ENCODE peak calls at places on chromosomes 7 and 10, in seven cellular contexts. B is mucosa of descending colon; R is natural killer cell; O is heart left ventricle; M is naive B cell; X is thoracic aorta; A is stimulated activated naive CD8-positive, alpha-beta T cell treated with anti-CD3 and anti-CD28 coated beads, Interleukin-15, Interleukin-2, amounts not matched to agents 100 U/mL and 50 U/mL, for 24 hours. L is an unnamed sample.

GRCh38 chr7:157568071-157568784 is 231.4 kb downstream of the DNAJB6 start:
- ATAC-seq in A (no peak), B (peak), R (peak), X (no peak), O (no peak), M (no peak), L (no peak)

GRCh38 chr10:103797857-103798256 is 57.5 kb downstream of the SH3PXD2A start:
- ATAC-seq in R (no peak), M (no peak), A (no peak), B (no peak), O (no peak), X (no peak), L (no peak)

GRCh38 chr7:41977165-41977651 is 259.8 kb downstream of the GLI3 start:
- ATAC-seq in M (no peak), O (peak), R (no peak), A (no peak), X (no peak), B (peak), L (no peak)

GRCh38 chr7:100162874-100163533 is 4.5 kb upstream of the TRAPPC14 start:
- ATAC-seq in X (no peak), A (no peak), R (no peak), M (no peak), B (peak), O (no peak), L (no peak)

GRCh38 chr7:10643545-10643944 is 330.1 kb upstream of the PHF14 start:
- ATAC-seq in O (no peak), R (peak), A (peak), B (no peak), M (no peak), X (no peak), L (no peak)

GRCh38 chr10:93222876-93223275 is 149.2 kb downstream of the CYP26A1 start:
- ATAC-seq in X (no peak), R (no peak), O (no peak), B (no peak), M (no peak), A (no peak), L (no peak)

GRCh38 chr10:131669838-131670237 is 231.0 kb upstream of the PPP2R2D start:
- ATAC-seq in M (no peak), O (no peak), X (no peak), A (no peak), B (no peak), R (no peak), L (no peak)

GRCh38 chr10:7026818-7027217 is 384.0 kb downstream of the SFMBT2 start:
- ATAC-seq in M (no peak), X (no peak), B (no peak), O (no peak), R (no peak), A (no peak), L (no peak)

GRCh38 chr7:98054585-98054984 is 52.1 kb upstream of the LMTK2 start:
- ATAC-seq in R (no peak), O (no peak), B (no peak), A (no peak), M (no peak), X (no peak), L (no peak)

GRCh38 chr10:62380002-62380401 is 5.8 kb downstream of the ZNF365 start:
- ATAC-seq in O (no peak), X (no peak), A (peak), R (no peak), B (no peak), M (no peak), L (no peak)

GRCh38 chr10:1061930-1062769 is 6.0 kb downstream of the WDR37 start:
- ATAC-seq in X (no peak), O (no peak), M (no peak), R (no peak), B (no peak), A (no peak), L (no peak)

GRCh38 chr10:93471110-93471651 is 11.0 kb downstream of the MYOF start:
- ATAC-seq in B (peak), A (peak), M (no peak), X (peak), O (no peak), R (no peak), L (no peak)

GRCh38 chr7:92594746-92595145 is 4.6 kb upstream of the FAM133B start:
- ATAC-seq in O (no peak), A (no peak), M (no peak), X (no peak), R (no peak), B (no peak), L (no peak)

GRCh38 chr7:158260567-158261361 is 326.9 kb downstream of the PTPRN2 start:
- ATAC-seq in X (no peak), R (no peak), B (no peak), O (no peak), M (no peak), A (no peak), L (no peak)

GRCh38 chr7:76126632-76127031 is 75.1 kb upstream of the SRRM3 start:
- ATAC-seq in M (no peak), A (no peak), X (no peak), B (no peak), R (no peak), O (no peak), L (no peak)

GRCh38 chr10:17854044-17854652 is 45.0 kb downstream of the MRC1 start:
- ATAC-seq in M (no peak), X (no peak), O (no peak), B (no peak), A (no peak), R (peak), L (no peak)

GRCh38 chr10:86356306-86356705 is 10.3 kb downstream of the GRID1 start:
- ATAC-seq in X (no peak), O (no peak), M (no peak), B (no peak), R (no peak), A (no peak), L (no peak)

GRCh38 chr10:47257396-47258120 is 42.4 kb upstream of the GDF10 start:
- ATAC-seq in B (peak), O (no peak), A (peak), R (peak), X (no peak), M (peak), L (peak)

GRCh38 chr10:27541728-27542285 is 37.7 kb downstream of the RAB18 start:
- ATAC-seq in X (no peak), M (no peak), O (no peak), B (no peak), R (peak), A (no peak), L (no peak)

GRCh38 chr10:119222966-119223386 is 15.6 kb downstream of the GRK5 start:
- ATAC-seq in A (no peak), O (peak), M (no peak), R (no peak), B (peak), X (no peak), L (no peak)

GRCh38 chr10:12839941-12840611 is 161.4 kb downstream of the CCDC3 start:
- ATAC-seq in M (no peak), R (no peak), A (no peak), O (peak), B (no peak), X (no peak), L (no peak)

GRCh38 chr10:126135177-126135576 is 238.8 kb downstream of the FANK1 start:
- ATAC-seq in O (no peak), A (no peak), B (no peak), X (no peak), R (no peak), M (no peak), L (no peak)

GRCh38 chr10:4909118-4909517 is 54.1 kb upstream of the AKR1C1 start:
- ATAC-seq in X (no peak), B (no peak), A (no peak), R (no peak), M (no peak), O (no peak), L (no peak)

GRCh38 chr10:48722153-48722861 is 37.6 kb downstream of the WDFY4 start:
- ATAC-seq in R (no peak), M (no peak), O (no peak), B (no peak), A (no peak), X (no peak), L (no peak)

GRCh38 chr7:29147821-29148220 is 1.5 kb upstream of the CPVL start:
- ATAC-seq in X (no peak), R (no peak), A (no peak), B (no peak), M (no peak), O (peak), L (no peak)

GRCh38 chr7:17062433-17063383 is 180.9 kb upstream of the AGR3 start:
- ATAC-seq in R (no peak), X (no peak), M (no peak), O (no peak), A (no peak), B (no peak), L (no peak)

GRCh38 chr7:89054364-89054763 is 258.8 kb upstream of the TEX47 start:
- ATAC-seq in X (no peak), B (no peak), O (no peak), R (no peak), M (no peak), A (no peak), L (no peak)

GRCh38 chr7:149355390-149356048 is 93.5 kb downstream of the ZNF783 start:
- ATAC-seq in R (no peak), A (peak), M (no peak), X (no peak), B (no peak), O (no peak), L (no peak)

GRCh38 chr7:27151945-27152815 is at the start of gene HOXA3:
- ATAC-seq in A (no peak), R (no peak), X (peak), B (peak), O (no peak), M (no peak), L (no peak)

GRCh38 chr7:1257221-1257620 is 24.5 kb downstream of the UNCX start:
- ATAC-seq in O (no peak), B (no peak), X (no peak), A (no peak), M (no peak), R (no peak), L (no peak)

L was measured in stimulated activated memory B cell treated with anti-CD40 and anti-IgM and Interleukin-4, amounts not matched to agents 10 μg/mL and 1 μg/mL and 100 μg/mL, for 72 hours.